ENCODE peak calls at places on chromosomes 3 and 15, in eight cellular contexts. F is suprapubic skin; K is H1; V is IMR-90; W is body of pancreas; P is lower lobe of right lung; X is naive thymus-derived CD4-positive, alpha-beta T cell; T is pancreas. Q is an unnamed sample.

GRCh38 chr3:134327594-134327975 is 46.7 kb downstream of the AMOTL2 start:
- DNase-seq in F (peak; percentile 45), K (no peak), V (peak; percentile 83), W (no peak), P (no peak), X (no peak), T (no peak), Q (no peak)

GRCh38 chr3:31858439-31858838 is 122.6 kb downstream of the OSBPL10 start:
- DNase-seq in F (no peak), K (no peak), V (no peak), W (no peak), P (no peak), X (no peak), T (no peak), Q (no peak)

GRCh38 chr3:155096303-155097008 is 16.3 kb downstream of the MME start:
- DNase-seq in F (no peak), K (no peak), V (no peak), W (no peak), P (no peak), X (no peak), T (no peak), Q (no peak)

GRCh38 chr15:66925721-66926120 is 139.7 kb upstream of the SMAD3 start:
- DNase-seq in F (no peak), K (no peak), V (no peak), W (no peak), P (no peak), X (no peak), T (no peak), Q (no peak)

GRCh38 chr15:64825081-64825430 is 391 bp downstream of the PIF1 start:
- DNase-seq in F (no peak), K (no peak), V (no peak), W (no peak), P (no peak), X (no peak), T (no peak), Q (no peak)

GRCh38 chr3:188219147-188219546 is 65.2 kb downstream of the LPP start:
- DNase-seq in F (no peak), K (no peak), V (no peak), W (no peak), P (no peak), X (no peak), T (no peak), Q (no peak)

GRCh38 chr15:100247228-100248225 is 94.2 kb downstream of the ADAMTS17 start:
- DNase-seq in F (peak; percentile 62), K (no peak), V (no peak), W (no peak), P (no peak), X (no peak), T (no peak), Q (no peak)

GRCh38 chr3:111761309-111761795 is 97.7 kb upstream of the PHLDB2 start:
- DNase-seq in F (no peak), K (no peak), V (peak; percentile 85), W (no peak), P (no peak), X (no peak), T (no peak), Q (no peak)

GRCh38 chr3:132854856-132855535 is 132.8 kb upstream of the NPHP3 start:
- DNase-seq in F (no peak), K (no peak), V (no peak), W (no peak), P (no peak), X (no peak), T (peak; percentile 24), Q (no peak)

GRCh38 chr3:126528419-126528799 is 4.5 kb downstream of the CHST13 start:
- DNase-seq in F (no peak), K (no peak), V (no peak), W (no peak), P (peak; percentile 5), X (no peak), T (peak; percentile 16), Q (no peak)

GRCh38 chr3:151305081-151305777 is 11.4 kb downstream of the GPR87 start:
- DNase-seq in F (no peak), K (peak; percentile 63), V (peak; percentile 95), W (peak; percentile 37), P (peak; percentile 61), X (no peak), T (no peak), Q (no peak)

GRCh38 chr3:37703633-37704032 is 158.0 kb upstream of the CTDSPL start:
- DNase-seq in F (no peak), K (no peak), V (peak; percentile 18), W (no peak), P (no peak), X (no peak), T (no peak), Q (no peak)

GRCh38 chr15:52414936-52415335 is 113.7 kb downstream of the MYO5A start:
- DNase-seq in F (no peak), K (no peak), V (no peak), W (no peak), P (no peak), X (no peak), T (no peak), Q (no peak)

GRCh38 chr3:55826731-55827496 is 339.8 kb upstream of the WNT5A start:
- DNase-seq in F (no peak), K (no peak), V (peak; percentile 33), W (no peak), P (no peak), X (no peak), T (no peak), Q (peak; percentile 75)

DNA sequence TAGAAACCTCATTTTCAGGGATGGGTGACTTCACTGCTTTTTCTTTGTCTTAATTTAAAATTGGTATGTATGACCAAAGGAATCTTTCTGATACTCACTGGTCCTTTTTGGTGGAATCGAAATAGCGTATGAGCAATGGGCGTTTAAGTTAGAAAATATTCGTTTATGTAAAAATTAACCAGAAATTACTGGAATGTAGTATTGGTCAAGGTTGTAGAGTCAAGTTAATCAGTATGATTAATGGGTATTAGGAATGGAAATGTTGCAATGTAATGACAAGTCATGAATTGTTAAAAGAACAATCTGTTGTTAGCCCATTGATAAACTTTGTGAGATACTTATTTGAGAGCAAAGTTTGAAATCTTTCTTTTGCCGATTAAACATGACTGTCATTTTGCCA is 36.9 kb downstream of the AKAP13 start:
- DNase-seq in F (no peak), K (no peak), V (no peak), W (no peak), P (no peak), X (no peak), T (no peak), Q (no peak)
- H3K4me1 ChIP-seq in F (peaks cover 31% of the 10 kb centered on the region), K (peaks cover 6% of the 10 kb centered on the region), V (peaks cover 14% of the 10 kb centered on the region), W (peaks cover 58% of the 10 kb centered on the region), P (peaks cover 43% of the 10 kb centered on the region), X (peaks cover 25% of the 10 kb centered on the region), T (peaks cover 27% of the 10 kb centered on the region), Q (peaks cover 43% of the 10 kb centered on the region)

GRCh38 chr3:44729384-44729910 is at the start of gene ZNF501:
- DNase-seq in F (peak; percentile 96), K (peak; percentile 86), V (peak; percentile 86), W (peak; percentile 98), P (peak; percentile 97), X (peak; percentile 74), T (peak; percentile 98), Q (no peak)
- H3K9me3 ChIP-seq in F (peaks cover 53% of the 10 kb centered on the region), K (peaks cover 77% of the 10 kb centered on the region), V (peaks cover 71% of the 10 kb centered on the region), W (peaks cover 38% of the 10 kb centered on the region), P (peaks cover 76% of the 10 kb centered on the region), X (peaks cover 56% of the 10 kb centered on the region), T (no peaks in the 10 kb centered on the region), Q (peaks cover 3% of the 10 kb centered on the region)

GRCh38 chr15:58748040-58748786 is 1.3 kb downstream of the ADAM10 start:
- DNase-seq in F (no peak), K (no peak), V (no peak), W (no peak), P (no peak), X (peak; percentile 59), T (no peak), Q (no peak)
- H3K4me3 ChIP-seq in F (peak overlapping the region; percentile 96), K (peak overlapping the region; percentile 98), V (peak overlapping the region; percentile 74), W (peak overlapping the region; percentile 99), P (peak overlapping the region; percentile 87), X (peak overlapping the region; percentile 66), T (peak overlapping the region; percentile 91), Q (peak overlapping the region; percentile 93)

GRCh38 chr15:29805043-29805707 is 17.1 kb downstream of the TJP1 start:
- DNase-seq in F (no peak), K (no peak), V (peak; percentile 87), W (no peak), P (no peak), X (no peak), T (no peak), Q (no peak)
- H3K4me1 ChIP-seq in F (peaks cover 26% of the 10 kb centered on the region), K (no peaks in the 10 kb centered on the region), V (peaks cover 8% of the 10 kb centered on the region), W (peaks cover 55% of the 10 kb centered on the region), P (peaks cover 65% of the 10 kb centered on the region), X (no peaks in the 10 kb centered on the region), T (peaks cover 32% of the 10 kb centered on the region), Q (no peaks in the 10 kb centered on the region)

GRCh38 chr15:20349774-20350498 is 191.7 kb downstream of the GOLGA6L6 start:
- DNase-seq in F (peak; percentile 82), K (no peak), V (no peak), W (peak; percentile 13), P (peak; percentile 62), X (no peak), T (peak; percentile 91), Q (no peak)

GRCh38 chr15:20351448-20351961 is 190.1 kb downstream of the GOLGA6L6 start:
- DNase-seq in F (peak; percentile 80), K (no peak), V (no peak), W (peak; percentile 30), P (peak; percentile 61), X (no peak), T (peak; percentile 89), Q (no peak)

GRCh38 chr15:20348291-20348899 is 193.2 kb downstream of the GOLGA6L6 start:
- DNase-seq in F (no peak), K (no peak), V (no peak), W (no peak), P (no peak), X (no peak), T (no peak), Q (no peak)

GRCh38 chr15:20346082-20346805 is 195.4 kb downstream of the GOLGA6L6 start:
- DNase-seq in F (peak; percentile 74), K (no peak), V (no peak), W (peak; percentile 5), P (no peak), X (no peak), T (peak; percentile 70), Q (no peak)

DNA sequence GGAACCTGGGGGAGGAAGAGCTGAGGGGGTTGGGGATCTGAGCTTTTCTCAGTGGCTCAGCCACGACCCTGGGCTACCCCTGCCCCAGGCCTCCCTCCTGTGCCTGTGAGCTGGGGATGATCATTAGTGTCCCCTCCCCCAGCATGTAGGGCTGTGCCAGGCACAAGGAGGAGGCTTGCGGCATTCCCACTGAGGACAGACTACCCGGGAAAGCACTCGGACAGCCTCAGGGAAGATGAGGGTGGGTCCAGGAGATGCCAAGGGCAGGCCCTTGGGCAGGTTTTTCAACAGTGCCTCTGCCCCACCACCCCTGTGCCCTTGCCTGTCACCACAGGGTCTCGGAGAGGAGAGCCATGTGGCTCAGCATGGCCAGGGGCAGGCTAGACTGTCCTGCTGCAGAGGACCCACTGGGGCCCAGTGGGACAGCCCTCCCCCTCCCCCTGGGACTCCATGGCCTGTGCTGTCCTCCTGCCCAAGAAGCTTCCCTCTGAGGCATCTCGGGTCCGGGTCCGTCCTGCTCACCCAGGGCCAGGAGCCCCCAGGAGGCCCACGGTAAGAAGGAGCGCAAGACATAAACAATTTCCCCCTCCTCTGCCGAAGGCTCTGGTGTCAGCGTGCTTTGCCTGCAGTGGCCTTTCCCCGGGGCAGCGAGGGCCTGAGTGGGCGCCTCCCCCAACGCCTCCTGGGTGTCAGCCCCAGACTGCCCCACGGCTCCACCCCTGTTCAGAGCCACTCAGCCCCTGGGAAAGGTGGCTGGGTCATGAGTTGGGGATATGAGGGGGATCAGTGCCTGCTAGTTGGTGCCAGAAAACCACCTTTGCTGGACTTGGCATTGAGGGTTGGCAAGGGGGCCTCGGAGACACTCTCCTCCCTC is 192.5 kb downstream of the GOLGA6L6 start:
- DNase-seq in F (peak; percentile 81), K (no peak), V (no peak), W (peak; percentile 8), P (peak; percentile 59), X (no peak), T (peak; percentile 90), Q (no peak)
- H3K9me3 ChIP-seq in F (peaks cover 13% of the 10 kb centered on the region), K (peaks cover 98% of the 10 kb centered on the region), V (peaks cover 86% of the 10 kb centered on the region), W (no peaks in the 10 kb centered on the region), P (peaks cover 7% of the 10 kb centered on the region), X (peaks cover 5% of the 10 kb centered on the region), T (no peaks in the 10 kb centered on the region), Q (peaks cover 75% of the 10 kb centered on the region)